ENCODE peak calls at places on chromosomes 16 and 17, in four cellular contexts. S is adipocyte; E is CD8-positive, alpha-beta T cell; P is upper lobe of right lung. A is an unnamed sample.

GRCh38 chr16:62280556-62280955 is 244.3 kb upstream of the CDH8 start:
- DNase-seq in S (no peak), E (no peak), P (no peak), A (no peak)

GRCh38 chr16:66103245-66103644 is 263.2 kb upstream of the CDH5 start:
- DNase-seq in S (peak; percentile 23), E (no peak), P (no peak), A (no peak)

GRCh38 chr16:56530872-56531271 is 11.0 kb upstream of the BBS2 start:
- DNase-seq in S (no peak), E (no peak), P (no peak), A (peak; percentile 64)

GRCh38 chr17:54967621-54968258 is 714 bp downstream of the COX11 start:
- DNase-seq in S (peak; percentile 42), E (no peak), P (no peak), A (peak; percentile 56)

GRCh38 chr17:28147026-28147425 is 104.5 kb downstream of the NLK start:
- DNase-seq in S (no peak), E (no peak), P (no peak), A (no peak)

GRCh38 chr17:57211010-57211411 is 45.3 kb upstream of the MSI2 start:
- DNase-seq in S (no peak), E (no peak), P (no peak), A (peak; percentile 51)

GRCh38 chr17:45013021-45013997 is 38.1 kb downstream of the DCAKD start:
- DNase-seq in S (no peak), E (no peak), P (no peak), A (no peak)

GRCh38 chr16:704552-705380 is 835 bp downstream of the FBXL16 start:
- DNase-seq in S (no peak), E (no peak), P (no peak), A (no peak)

GRCh38 chr16:81164481-81164880 is 68.3 kb upstream of the GCSH start:
- DNase-seq in S (no peak), E (no peak), P (no peak), A (no peak)

GRCh38 chr17:65022751-65023421 is 33.7 kb downstream of the GNA13 start:
- DNase-seq in S (peak; percentile 69), E (no peak), P (no peak), A (peak; percentile 97)

GRCh38 chr16:69942627-69943170 is 8.4 kb upstream of the CLEC18A start:
- DNase-seq in S (no peak), E (no peak), P (no peak), A (no peak)

GRCh38 chr17:64741038-64741641 is 79.0 kb upstream of the SMURF2 start:
- DNase-seq in S (peak; percentile 64), E (no peak), P (no peak), A (no peak)

GRCh38 chr16:2973081-2973480 is 3.9 kb downstream of the PAQR4 start:
- DNase-seq in S (no peak), E (no peak), P (no peak), A (no peak)

GRCh38 chr16:324451-325334 is 27.8 kb downstream of the AXIN1 start:
- DNase-seq in S (no peak), E (peak; percentile 46), P (no peak), A (no peak)

GRCh38 chr17:51636291-51636690 is 375.9 kb downstream of the UTP18 start:
- DNase-seq in S (no peak), E (no peak), P (no peak), A (peak; percentile 25)

GRCh38 chr16:11205754-11206459 is 50.1 kb downstream of the SOCS1 start:
- DNase-seq in S (peak; percentile 27), E (no peak), P (no peak), A (no peak)

GRCh38 chr16:4688674-4689045 is 4.7 kb upstream of the NUDT16L1 start:
- DNase-seq in S (no peak), E (no peak), P (no peak), A (no peak)

GRCh38 chr17:21215935-21216334 is 2.0 kb upstream of the TMEM11 start:
- DNase-seq in S (no peak), E (no peak), P (no peak), A (peak; percentile 81)

GRCh38 chr17:58324409-58325288 is 3.9 kb downstream of the TSPOAP1 start:
- DNase-seq in S (peak; percentile 43), E (no peak), P (peak; percentile 85), A (peak; percentile 56)

GRCh38 chr17:29581583-29582253 is 7.7 kb downstream of the GIT1 start:
- DNase-seq in S (no peak), E (no peak), P (no peak), A (no peak)

DNA sequence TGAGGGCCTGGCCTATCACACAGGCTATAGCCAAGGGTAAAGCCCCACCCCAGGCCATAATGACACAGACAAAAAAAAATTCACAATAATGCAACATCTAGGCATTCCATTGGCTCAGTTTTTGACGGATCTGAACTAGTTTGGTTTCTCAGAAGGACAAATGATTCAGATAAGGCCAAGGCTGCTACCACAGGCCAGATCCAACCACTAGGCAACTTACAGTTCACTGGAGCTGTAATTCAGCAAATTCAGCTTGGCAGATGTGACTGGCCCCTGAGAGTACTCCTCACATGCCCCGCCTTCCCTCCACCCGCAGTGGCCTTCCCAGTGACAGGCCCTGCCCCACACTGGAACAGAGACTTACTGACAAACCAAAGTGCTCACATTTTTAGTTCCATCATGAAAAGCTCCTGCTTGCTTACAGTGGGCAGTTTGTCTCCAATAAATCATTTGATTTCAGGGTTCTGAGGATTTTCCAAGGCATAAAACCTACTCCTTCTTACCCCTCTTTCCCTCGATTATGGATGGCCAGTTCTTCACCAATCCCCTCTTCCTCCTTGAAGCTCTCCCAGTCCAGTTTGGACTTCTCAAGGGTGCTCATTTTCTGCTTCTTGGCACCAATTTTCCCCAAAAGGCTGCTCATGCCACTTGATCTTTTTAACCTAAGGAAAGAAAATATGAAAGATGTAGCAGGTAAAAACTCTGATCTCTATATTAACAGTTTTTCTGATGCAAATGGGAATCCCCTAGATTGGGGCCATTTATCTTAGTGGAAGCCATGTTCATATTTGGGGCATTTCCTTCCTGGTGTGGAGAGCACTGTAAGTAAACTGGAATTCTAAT is 53.3 kb upstream of the BCAR1 start:
- DNase-seq in S (peak; percentile 73), E (no peak), P (no peak), A (peak; percentile 19)
- H3K4me3 ChIP-seq in S (peak overlapping the region; percentile 60), E (no peak overlapping the region), P (no peak overlapping the region), A (peak overlapping the region; percentile 31)

DNA sequence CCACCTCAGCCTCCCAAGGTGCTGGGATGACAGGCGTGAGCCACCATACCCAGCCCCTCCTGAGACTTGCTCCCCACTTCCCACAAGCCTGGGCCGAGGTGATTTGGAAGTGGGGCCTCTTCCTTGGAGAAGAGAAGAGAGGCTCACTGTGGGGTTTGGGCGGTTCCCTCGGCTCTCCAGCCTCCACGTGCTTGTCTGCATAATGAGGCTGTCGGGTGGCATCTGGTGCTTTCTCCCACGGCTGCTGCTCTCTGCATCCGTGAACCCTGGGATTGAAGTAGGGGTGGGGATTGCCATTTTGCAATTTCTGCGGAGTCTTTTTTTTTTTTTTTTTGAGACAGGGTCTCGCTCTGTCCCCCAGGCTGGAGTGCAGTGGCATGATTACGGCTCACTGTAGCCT is 101.4 kb downstream of the RAP1GAP2 start:
- DNase-seq in S (no peak), E (no peak), P (no peak), A (no peak)
- H3K4me1 ChIP-seq in S (no peaks in the 10 kb centered on the region), E (no peaks in the 10 kb centered on the region), P (no peaks in the 10 kb centered on the region), A (peaks cover 15% of the 10 kb centered on the region)

GRCh38 chr17:35566955-35567354 is 6.3 kb upstream of the SLFN14 start:
- DNase-seq in S (no peak), E (no peak), P (no peak), A (no peak)

GRCh38 chr17:35569405-35569804 is 8.8 kb upstream of the SLFN14 start:
- DNase-seq in S (no peak), E (no peak), P (no peak), A (no peak)

GRCh38 chr17:35568561-35568960 is 7.9 kb upstream of the SLFN14 start:
- DNase-seq in S (peak; percentile 55), E (no peak), P (no peak), A (peak; percentile 52)
- H3K4me3 ChIP-seq in S (peak overlapping the region; percentile 93), E (peak overlapping the region; percentile 97), P (peak overlapping the region; percentile 97), A (peak overlapping the region; percentile 87)

GRCh38 chr17:78474631-78475146 is 96.2 kb downstream of the PGS1 start:
- DNase-seq in S (no peak), E (peak; percentile 20), P (no peak), A (no peak)
- H3K4me1 ChIP-seq in S (no peaks in the 10 kb centered on the region), E (peaks cover 11% of the 10 kb centered on the region), P (no peaks in the 10 kb centered on the region), A (no peaks in the 10 kb centered on the region)

DNA sequence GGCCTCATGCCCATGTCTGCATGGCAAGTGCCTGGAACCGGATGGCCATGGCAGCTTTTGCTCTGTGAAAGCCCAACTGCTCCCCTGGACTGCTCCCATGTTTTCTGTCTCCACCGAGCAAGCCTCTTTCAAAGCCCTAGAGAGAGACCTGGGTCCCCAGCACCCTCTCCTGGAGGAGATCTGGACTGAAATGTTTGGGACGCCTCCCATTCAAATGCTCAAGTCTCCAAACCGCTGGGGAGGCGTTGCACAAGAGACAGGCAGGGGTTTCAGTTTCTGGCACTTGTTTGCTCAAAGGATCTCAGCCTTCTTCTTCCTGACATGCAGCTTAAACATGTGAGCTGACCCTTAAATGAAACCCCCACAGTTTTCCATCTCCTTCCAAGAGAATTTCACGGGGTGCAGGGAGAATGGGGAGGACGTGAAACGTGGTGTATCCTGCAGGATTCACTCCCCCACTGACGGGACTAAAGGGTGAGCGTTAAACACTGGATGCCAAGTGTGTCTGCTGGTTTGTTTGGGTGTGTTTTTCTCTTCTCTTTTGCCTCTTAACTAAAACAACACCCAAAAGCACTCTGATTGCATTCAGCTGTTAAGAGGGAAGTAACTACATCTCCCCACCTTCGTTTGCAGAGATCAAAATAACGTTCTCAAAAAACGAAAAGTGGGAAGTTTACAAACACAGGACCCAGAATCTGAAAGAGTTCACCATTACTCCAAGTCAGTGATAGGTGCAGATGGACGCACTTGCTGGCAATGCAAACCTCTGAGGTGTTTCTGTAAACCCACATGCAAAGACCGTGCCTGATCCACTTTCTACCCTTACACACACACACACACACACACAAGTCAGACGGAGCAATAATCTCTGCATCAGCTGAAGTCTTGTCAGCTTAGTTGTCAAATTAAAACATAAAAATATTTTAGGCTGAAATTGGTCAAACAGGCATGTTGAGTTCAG is 256.9 kb downstream of the C16orf95 start:
- DNase-seq in S (peak; percentile 60), E (no peak), P (no peak), A (no peak)
- H3K4me3 ChIP-seq in S (no peak overlapping the region), E (no peak overlapping the region), P (no peak overlapping the region), A (no peak overlapping the region)

GRCh38 chr16:84608281-84608680 is 9.6 kb downstream of the COTL1 start:
- DNase-seq in S (no peak), E (no peak), P (no peak), A (no peak)

GRCh38 chr16:84605339-84605848 is 12.5 kb downstream of the COTL1 start:
- DNase-seq in S (no peak), E (no peak), P (no peak), A (no peak)

GRCh38 chr16:84606081-84606875 is 11.6 kb downstream of the COTL1 start:
- DNase-seq in S (no peak), E (no peak), P (no peak), A (no peak)

GRCh38 chr16:84607694-84608093 is 10.2 kb downstream of the COTL1 start:
- DNase-seq in S (no peak), E (no peak), P (no peak), A (no peak)

DNA sequence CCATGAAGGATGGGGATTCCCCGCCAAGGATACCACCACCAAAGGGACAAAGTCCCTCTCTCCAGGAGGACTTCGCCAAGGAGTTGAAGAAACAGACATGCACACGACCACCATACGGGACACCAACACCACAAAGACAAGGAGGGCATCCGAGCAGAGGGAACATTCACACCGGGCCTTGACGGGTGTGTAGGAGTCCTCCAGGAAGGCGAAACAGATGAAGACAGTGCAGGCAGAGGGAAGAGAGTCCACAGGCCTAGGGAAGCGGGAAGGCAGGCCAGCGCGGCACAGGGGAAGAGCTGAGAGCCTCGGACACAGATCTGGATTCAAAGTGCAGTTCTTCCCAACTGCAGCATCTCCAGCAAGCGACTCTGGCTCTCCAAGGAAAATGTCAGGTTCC is 10.8 kb downstream of the COTL1 start:
- DNase-seq in S (no peak), E (no peak), P (no peak), A (no peak)
- H3K4me1 ChIP-seq in S (peaks cover 41% of the 10 kb centered on the region), E (peaks cover 94% of the 10 kb centered on the region), P (peaks cover 27% of the 10 kb centered on the region), A (peaks cover 15% of the 10 kb centered on the region)

A was measured in PC-3.